ENCODE peak calls at places on chromosomes 5 and 9, in eight cellular contexts. O, R, V, Z, L, W, G and K are unnamed samples.

GRCh38 chr9:20989923-20990341 is 41.5 kb downstream of the HACD4 start:
- DNase-seq in Z (no peak), W (no peak), O (no peak), G (no peak), L (no peak), R (no peak), V (no peak), K (no peak)

GRCh38 chr5:42570946-42571625 is 147.8 kb downstream of the GHR start:
- DNase-seq in W (no peak), G (no peak), R (peak; percentile 39), L (no peak), Z (no peak), O (peak; percentile 15), V (no peak), K (no peak)

GRCh38 chr5:80655231-80655784 is 525 bp upstream of the DHFR start:
- DNase-seq in R (peak; percentile 25), G (no peak), L (no peak), O (peak; percentile 44), V (no peak), W (no peak), Z (no peak), K (no peak)

GRCh38 chr9:37027582-37028424 is 6.3 kb downstream of the PAX5 start:
- DNase-seq in V (peak; percentile 99), R (peak; percentile 76), O (peak; percentile 77), L (peak; percentile 92), G (peak; percentile 85), Z (peak; percentile 88), W (peak; percentile 96), K (peak; percentile 70)

GRCh38 chr5:150904479-150905311 is at the start of gene ZNF300:
- DNase-seq in Z (peak; percentile 84), R (peak; percentile 97), L (no peak), W (peak; percentile 87), V (peak; percentile 91), O (peak; percentile 95), G (peak; percentile 32), K (peak; percentile 84)

GRCh38 chr5:179393078-179393477 is 47.8 kb upstream of the ADAMTS2 start:
- DNase-seq in R (peak; percentile 74), W (no peak), L (peak; percentile 65), Z (no peak), V (no peak), O (peak; percentile 81), G (no peak), K (no peak)

GRCh38 chr9:37229882-37230482 is 109.6 kb downstream of the ZCCHC7 start:
- DNase-seq in R (peak; percentile 6), L (peak; percentile 56), W (no peak), O (peak; percentile 42), G (no peak), V (no peak), Z (no peak), K (no peak)

GRCh38 chr5:59356813-59357381 is 536.6 kb downstream of the PDE4D start:
- DNase-seq in V (peak; percentile 70), W (no peak), O (peak; percentile 51), Z (peak; percentile 44), L (no peak), G (no peak), R (no peak), K (no peak)

GRCh38 chr9:94864183-94864582 is 137.7 kb downstream of the AOPEP start:
- DNase-seq in L (no peak), W (no peak), R (peak; percentile 39), Z (no peak), O (peak; percentile 35), G (no peak), V (no peak), K (no peak)

GRCh38 chr5:179827684-179828083 is 7.0 kb downstream of the SQSTM1 start:
- DNase-seq in O (peak; percentile 81), L (no peak), W (no peak), G (no peak), V (no peak), R (peak; percentile 41), Z (no peak), K (no peak)

GRCh38 chr9:129513282-129513681 is 107.6 kb downstream of the C9orf50 start:
- DNase-seq in R (no peak), V (no peak), W (no peak), Z (no peak), O (no peak), G (no peak), L (no peak), K (no peak)
- H3K9me3 ChIP-seq in R (no peaks in the 10 kb centered on the region), V (peaks cover 5% of the 10 kb centered on the region), W (peaks cover 42% of the 10 kb centered on the region), Z (peaks cover 22% of the 10 kb centered on the region), O (peaks cover 58% of the 10 kb centered on the region), G (peaks cover 10% of the 10 kb centered on the region), L (peaks cover 27% of the 10 kb centered on the region), K (peaks cover 5% of the 10 kb centered on the region)

DNA sequence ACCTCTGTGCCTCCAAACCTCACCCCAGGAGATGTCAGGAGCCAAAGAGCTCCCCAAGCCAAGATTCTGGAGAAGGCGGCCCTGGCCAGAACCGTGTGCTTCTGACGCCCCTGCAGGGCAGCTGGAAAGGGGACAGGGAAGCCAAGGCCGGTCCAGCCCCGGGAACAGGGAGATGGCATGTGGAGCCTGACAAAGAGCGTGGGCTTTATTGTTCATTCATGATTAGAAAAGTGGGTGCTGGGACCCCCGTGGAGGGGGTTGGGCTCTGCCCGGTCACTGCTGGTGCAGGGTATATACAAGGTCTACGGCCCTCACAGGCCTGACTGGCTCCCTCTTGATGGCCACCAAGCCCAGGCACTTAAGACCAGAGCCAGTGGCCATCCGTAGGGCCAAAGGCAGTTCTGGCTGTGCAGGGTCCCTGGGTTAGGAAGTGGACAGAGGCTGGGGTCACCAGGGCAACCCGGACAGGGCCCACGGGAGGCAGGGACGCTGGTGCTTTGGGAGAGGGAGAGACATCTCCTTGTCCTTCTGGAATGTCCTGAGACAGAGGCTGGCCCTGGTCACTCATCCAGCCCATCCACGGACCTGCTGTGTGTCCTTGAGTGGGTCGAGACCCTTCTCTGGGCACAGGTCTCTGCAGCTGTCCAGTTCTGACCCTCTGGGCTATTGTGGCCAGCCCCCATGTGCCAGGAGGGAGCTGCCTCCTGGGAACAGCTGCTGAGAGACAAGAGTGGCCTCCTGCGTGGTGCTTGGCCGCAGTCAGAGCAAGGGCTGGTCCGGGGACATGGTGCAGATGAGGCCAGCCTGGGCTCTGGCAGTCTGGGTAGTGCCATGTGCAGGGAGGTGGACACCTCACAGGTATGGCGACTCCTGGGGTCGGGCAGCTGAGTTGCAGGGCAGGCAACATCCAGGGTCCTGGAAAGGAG is 12.5 kb downstream of the NINJ1 start:
- DNase-seq in W (no peak), L (no peak), V (no peak), R (no peak), O (no peak), Z (no peak), G (no peak), K (no peak)
- H3K9ac ChIP-seq in W (no peak overlapping the region), L (no peak overlapping the region), V (no peak overlapping the region), R (no peak overlapping the region), O (no peak overlapping the region), Z (no peak overlapping the region), G (no peak overlapping the region), K (no peak overlapping the region)

GRCh38 chr5:3962113-3962512 is 366.5 kb downstream of the IRX1 start:
- DNase-seq in W (no peak), V (no peak), G (no peak), R (no peak), O (no peak), L (no peak), Z (no peak), K (no peak)
- H3K9me3 ChIP-seq in W (no peaks in the 10 kb centered on the region), V (no peaks in the 10 kb centered on the region), G (no peaks in the 10 kb centered on the region), R (no peaks in the 10 kb centered on the region), O (peaks cover 33% of the 10 kb centered on the region), L (peaks cover 8% of the 10 kb centered on the region), Z (no peaks in the 10 kb centered on the region), K (no peaks in the 10 kb centered on the region)

DNA sequence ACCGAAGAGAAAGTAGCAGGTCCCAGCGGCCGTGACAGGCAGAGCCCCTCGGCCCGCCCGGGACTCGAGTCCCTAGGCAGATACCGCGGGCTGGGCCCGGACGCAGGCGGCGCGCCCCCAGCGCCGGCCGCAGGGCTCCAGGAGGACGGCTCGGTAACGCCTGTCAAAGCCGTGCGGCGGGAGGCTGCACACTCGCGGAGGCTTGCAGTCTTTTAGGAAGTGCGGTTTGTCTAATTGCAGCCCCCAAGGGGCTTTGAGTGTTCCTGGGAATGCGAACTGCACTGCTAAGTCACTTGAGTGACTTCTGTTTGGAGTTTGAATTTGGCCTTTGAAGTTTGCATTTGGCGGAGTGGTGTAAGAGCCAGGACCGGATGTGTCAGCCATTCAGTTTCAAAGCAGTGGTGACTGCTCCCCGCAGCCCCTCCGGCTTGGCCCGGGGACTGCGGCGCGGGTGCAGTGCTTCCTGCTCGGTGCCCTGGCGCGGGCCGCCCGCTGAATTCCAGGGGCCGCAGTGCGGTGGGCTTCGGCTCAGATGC is 1.3 kb downstream of the MAP3K1 start:
- DNase-seq in R (peak; percentile 63), G (no peak), V (peak; percentile 75), O (peak; percentile 79), L (no peak), W (peak; percentile 45), Z (no peak), K (no peak)
- H3K9ac ChIP-seq in R (peak overlapping the region; percentile 85), G (peak overlapping the region; percentile 77), V (no peak overlapping the region), O (peak overlapping the region; percentile 72), L (peak overlapping the region; percentile 67), W (peak overlapping the region; percentile 97), Z (no peak overlapping the region), K (no peak overlapping the region)

GRCh38 chr9:131546336-131547084 is 1.2 kb downstream of the PRRT1B start:
- DNase-seq in W (peak; percentile 18), R (no peak), O (peak; percentile 46), V (no peak), L (no peak), G (no peak), Z (no peak), K (no peak)
- H3K9me3 ChIP-seq in W (peaks cover 14% of the 10 kb centered on the region), R (no peaks in the 10 kb centered on the region), O (peaks cover 28% of the 10 kb centered on the region), V (peaks cover 13% of the 10 kb centered on the region), L (no peaks in the 10 kb centered on the region), G (peaks cover 15% of the 10 kb centered on the region), Z (peaks cover 16% of the 10 kb centered on the region), K (peaks cover 3% of the 10 kb centered on the region)

DNA sequence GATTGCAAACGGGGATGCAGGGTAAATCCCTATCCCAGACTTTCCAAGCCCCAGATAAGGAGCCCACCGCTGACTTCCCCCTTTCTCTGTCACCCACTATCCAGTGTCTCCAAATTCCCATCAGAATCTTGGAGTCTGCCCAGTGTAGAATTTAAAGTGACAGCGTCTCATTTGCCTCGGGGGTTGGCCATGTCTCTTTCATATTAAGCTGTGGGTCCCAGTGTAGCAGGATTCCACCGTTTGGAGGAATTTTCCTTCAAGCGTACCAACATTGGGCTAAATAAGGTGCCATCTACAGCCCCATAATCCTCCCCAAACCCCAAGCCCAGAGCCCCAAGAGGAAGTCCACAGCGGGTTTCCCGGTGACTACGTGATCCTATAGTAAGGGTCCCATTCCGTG is 1.1 kb downstream of the BRINP1 start:
- DNase-seq in L (no peak), V (peak; percentile 15), W (no peak), Z (no peak), R (no peak), G (no peak), O (no peak), K (no peak)
- H3K9ac ChIP-seq in L (no peak overlapping the region), V (no peak overlapping the region), W (peak overlapping the region; percentile 68), Z (no peak overlapping the region), R (no peak overlapping the region), G (no peak overlapping the region), O (peak overlapping the region; percentile 83), K (peak overlapping the region; percentile 33)